ENCODE peak calls at places on chromosome 12, in nine cellular contexts. One of them, this sample, is unnamed.

GRCh38 chr12:120761581-120761980 is 36.0 kb downstream of the ACADS start:
- DNase-seq in stimulated activated CD4-positive, alpha-beta T cell treated with anti-CD3 and anti-CD28 coated beads, Interleukin-4, amount 100 ng/mL, for 48 hours: no peak
- DNase-seq in NCI-H1694 treated with DMSO at 0.1 percent for 48 hours: no peak
- DNase-seq in activated naive CD8-positive, alpha-beta T cell treated with anti-CD3 and anti-CD28 coated beads, Interleukin-2, amount 10 ng/mL, durations not matched to agents 7 days and 5 days: no peak
- DNase-seq in AG09309: no peak
- DNase-seq in sciatic nerve: no peak
- DNase-seq in ELR: no peak
- DNase-seq in HCEC 1CT: no peak
- DNase-seq in kidney tubule cell: peak; percentile 55
- DNase-seq in this sample: no peak

GRCh38 chr12:43293396-43293795 is 258.6 kb downstream of the ADAMTS20 start:
- DNase-seq in stimulated activated CD4-positive, alpha-beta T cell treated with anti-CD3 and anti-CD28 coated beads, Interleukin-4, amount 100 ng/mL, for 48 hours: no peak
- DNase-seq in NCI-H1694 treated with DMSO at 0.1 percent for 48 hours: no peak
- DNase-seq in activated naive CD8-positive, alpha-beta T cell treated with anti-CD3 and anti-CD28 coated beads, Interleukin-2, amount 10 ng/mL, durations not matched to agents 7 days and 5 days: no peak
- DNase-seq in AG09309: no peak
- DNase-seq in sciatic nerve: no peak
- DNase-seq in ELR: no peak
- DNase-seq in HCEC 1CT: no peak
- DNase-seq in kidney tubule cell: no peak
- DNase-seq in this sample: no peak

GRCh38 chr12:2353691-2354090 is 300.9 kb downstream of the CACNA1C start:
- DNase-seq in stimulated activated CD4-positive, alpha-beta T cell treated with anti-CD3 and anti-CD28 coated beads, Interleukin-4, amount 100 ng/mL, for 48 hours: no peak
- DNase-seq in NCI-H1694 treated with DMSO at 0.1 percent for 48 hours: no peak
- DNase-seq in activated naive CD8-positive, alpha-beta T cell treated with anti-CD3 and anti-CD28 coated beads, Interleukin-2, amount 10 ng/mL, durations not matched to agents 7 days and 5 days: no peak
- DNase-seq in AG09309: no peak
- DNase-seq in sciatic nerve: peak; percentile 30
- DNase-seq in ELR: no peak
- DNase-seq in HCEC 1CT: no peak
- DNase-seq in kidney tubule cell: no peak
- DNase-seq in this sample: no peak

GRCh38 chr12:9687228-9687627 is 17.7 kb downstream of the CLEC2D start:
- DNase-seq in stimulated activated CD4-positive, alpha-beta T cell treated with anti-CD3 and anti-CD28 coated beads, Interleukin-4, amount 100 ng/mL, for 48 hours: no peak
- DNase-seq in NCI-H1694 treated with DMSO at 0.1 percent for 48 hours: no peak
- DNase-seq in activated naive CD8-positive, alpha-beta T cell treated with anti-CD3 and anti-CD28 coated beads, Interleukin-2, amount 10 ng/mL, durations not matched to agents 7 days and 5 days: no peak
- DNase-seq in AG09309: no peak
- DNase-seq in sciatic nerve: no peak
- DNase-seq in ELR: peak; percentile 35
- DNase-seq in HCEC 1CT: peak; percentile 84
- DNase-seq in kidney tubule cell: peak; percentile 86
- DNase-seq in this sample: no peak

GRCh38 chr12:13816394-13816793 is 165.0 kb downstream of the GRIN2B start:
- DNase-seq in stimulated activated CD4-positive, alpha-beta T cell treated with anti-CD3 and anti-CD28 coated beads, Interleukin-4, amount 100 ng/mL, for 48 hours: no peak
- DNase-seq in NCI-H1694 treated with DMSO at 0.1 percent for 48 hours: no peak
- DNase-seq in activated naive CD8-positive, alpha-beta T cell treated with anti-CD3 and anti-CD28 coated beads, Interleukin-2, amount 10 ng/mL, durations not matched to agents 7 days and 5 days: no peak
- DNase-seq in AG09309: no peak
- DNase-seq in sciatic nerve: no peak
- DNase-seq in ELR: no peak
- DNase-seq in HCEC 1CT: no peak
- DNase-seq in kidney tubule cell: peak; percentile 30
- DNase-seq in this sample: no peak

GRCh38 chr12:128387811-128388422 is 120.9 kb downstream of the TMEM132C start:
- DNase-seq in stimulated activated CD4-positive, alpha-beta T cell treated with anti-CD3 and anti-CD28 coated beads, Interleukin-4, amount 100 ng/mL, for 48 hours: peak; percentile 11
- DNase-seq in NCI-H1694 treated with DMSO at 0.1 percent for 48 hours: no peak
- DNase-seq in activated naive CD8-positive, alpha-beta T cell treated with anti-CD3 and anti-CD28 coated beads, Interleukin-2, amount 10 ng/mL, durations not matched to agents 7 days and 5 days: peak; percentile 38
- DNase-seq in AG09309: no peak
- DNase-seq in sciatic nerve: peak; percentile 71
- DNase-seq in ELR: no peak
- DNase-seq in HCEC 1CT: no peak
- DNase-seq in kidney tubule cell: peak; percentile 35
- DNase-seq in this sample: peak; percentile 91

GRCh38 chr12:51004504-51004903 is 21.7 kb downstream of the SLC11A2 start:
- DNase-seq in stimulated activated CD4-positive, alpha-beta T cell treated with anti-CD3 and anti-CD28 coated beads, Interleukin-4, amount 100 ng/mL, for 48 hours: no peak
- DNase-seq in NCI-H1694 treated with DMSO at 0.1 percent for 48 hours: no peak
- DNase-seq in activated naive CD8-positive, alpha-beta T cell treated with anti-CD3 and anti-CD28 coated beads, Interleukin-2, amount 10 ng/mL, durations not matched to agents 7 days and 5 days: no peak
- DNase-seq in AG09309: no peak
- DNase-seq in sciatic nerve: no peak
- DNase-seq in ELR: no peak
- DNase-seq in HCEC 1CT: no peak
- DNase-seq in kidney tubule cell: no peak
- DNase-seq in this sample: no peak

GRCh38 chr12:40225984-40226602 is 1.3 kb downstream of the LRRK2 start:
- DNase-seq in stimulated activated CD4-positive, alpha-beta T cell treated with anti-CD3 and anti-CD28 coated beads, Interleukin-4, amount 100 ng/mL, for 48 hours: no peak
- DNase-seq in NCI-H1694 treated with DMSO at 0.1 percent for 48 hours: no peak
- DNase-seq in activated naive CD8-positive, alpha-beta T cell treated with anti-CD3 and anti-CD28 coated beads, Interleukin-2, amount 10 ng/mL, durations not matched to agents 7 days and 5 days: no peak
- DNase-seq in AG09309: no peak
- DNase-seq in sciatic nerve: no peak
- DNase-seq in ELR: no peak
- DNase-seq in HCEC 1CT: no peak
- DNase-seq in kidney tubule cell: peak; percentile 76
- DNase-seq in this sample: no peak

GRCh38 chr12:29220632-29221336 is 71.7 kb downstream of the FAR2 start:
- DNase-seq in stimulated activated CD4-positive, alpha-beta T cell treated with anti-CD3 and anti-CD28 coated beads, Interleukin-4, amount 100 ng/mL, for 48 hours: no peak
- DNase-seq in NCI-H1694 treated with DMSO at 0.1 percent for 48 hours: no peak
- DNase-seq in activated naive CD8-positive, alpha-beta T cell treated with anti-CD3 and anti-CD28 coated beads, Interleukin-2, amount 10 ng/mL, durations not matched to agents 7 days and 5 days: no peak
- DNase-seq in AG09309: no peak
- DNase-seq in sciatic nerve: no peak
- DNase-seq in ELR: no peak
- DNase-seq in HCEC 1CT: no peak
- DNase-seq in kidney tubule cell: no peak
- DNase-seq in this sample: no peak

GRCh38 chr12:1720494-1720893 is 29.6 kb downstream of the ADIPOR2 start:
- DNase-seq in stimulated activated CD4-positive, alpha-beta T cell treated with anti-CD3 and anti-CD28 coated beads, Interleukin-4, amount 100 ng/mL, for 48 hours: no peak
- DNase-seq in NCI-H1694 treated with DMSO at 0.1 percent for 48 hours: no peak
- DNase-seq in activated naive CD8-positive, alpha-beta T cell treated with anti-CD3 and anti-CD28 coated beads, Interleukin-2, amount 10 ng/mL, durations not matched to agents 7 days and 5 days: no peak
- DNase-seq in AG09309: no peak
- DNase-seq in sciatic nerve: no peak
- DNase-seq in ELR: no peak
- DNase-seq in HCEC 1CT: no peak
- DNase-seq in kidney tubule cell: no peak
- DNase-seq in this sample: no peak

GRCh38 chr12:24561882-24562760 is 386.8 kb downstream of the BCAT1 start:
- DNase-seq in stimulated activated CD4-positive, alpha-beta T cell treated with anti-CD3 and anti-CD28 coated beads, Interleukin-4, amount 100 ng/mL, for 48 hours: no peak
- DNase-seq in NCI-H1694 treated with DMSO at 0.1 percent for 48 hours: peak; percentile 55
- DNase-seq in activated naive CD8-positive, alpha-beta T cell treated with anti-CD3 and anti-CD28 coated beads, Interleukin-2, amount 10 ng/mL, durations not matched to agents 7 days and 5 days: peak; percentile 35
- DNase-seq in AG09309: no peak
- DNase-seq in sciatic nerve: peak; percentile 79
- DNase-seq in ELR: peak; percentile 73
- DNase-seq in HCEC 1CT: peak; percentile 78
- DNase-seq in kidney tubule cell: peak; percentile 29
- DNase-seq in this sample: peak; percentile 87

GRCh38 chr12:42666671-42667243 is 77.2 kb upstream of the PRICKLE1 start:
- DNase-seq in stimulated activated CD4-positive, alpha-beta T cell treated with anti-CD3 and anti-CD28 coated beads, Interleukin-4, amount 100 ng/mL, for 48 hours: no peak
- DNase-seq in NCI-H1694 treated with DMSO at 0.1 percent for 48 hours: no peak
- DNase-seq in activated naive CD8-positive, alpha-beta T cell treated with anti-CD3 and anti-CD28 coated beads, Interleukin-2, amount 10 ng/mL, durations not matched to agents 7 days and 5 days: no peak
- DNase-seq in AG09309: no peak
- DNase-seq in sciatic nerve: no peak
- DNase-seq in ELR: peak; percentile 35
- DNase-seq in HCEC 1CT: peak; percentile 48
- DNase-seq in kidney tubule cell: no peak
- DNase-seq in this sample: no peak

GRCh38 chr12:65776994-65777393 is 47.3 kb upstream of the HMGA2 start:
- DNase-seq in stimulated activated CD4-positive, alpha-beta T cell treated with anti-CD3 and anti-CD28 coated beads, Interleukin-4, amount 100 ng/mL, for 48 hours: no peak
- DNase-seq in NCI-H1694 treated with DMSO at 0.1 percent for 48 hours: no peak
- DNase-seq in activated naive CD8-positive, alpha-beta T cell treated with anti-CD3 and anti-CD28 coated beads, Interleukin-2, amount 10 ng/mL, durations not matched to agents 7 days and 5 days: no peak
- DNase-seq in AG09309: no peak
- DNase-seq in sciatic nerve: no peak
- DNase-seq in ELR: no peak
- DNase-seq in HCEC 1CT: no peak
- DNase-seq in kidney tubule cell: no peak
- DNase-seq in this sample: no peak

GRCh38 chr12:63068857-63069442 is 82.1 kb downstream of the AVPR1A start:
- DNase-seq in stimulated activated CD4-positive, alpha-beta T cell treated with anti-CD3 and anti-CD28 coated beads, Interleukin-4, amount 100 ng/mL, for 48 hours: no peak
- DNase-seq in NCI-H1694 treated with DMSO at 0.1 percent for 48 hours: peak; percentile 16
- DNase-seq in activated naive CD8-positive, alpha-beta T cell treated with anti-CD3 and anti-CD28 coated beads, Interleukin-2, amount 10 ng/mL, durations not matched to agents 7 days and 5 days: no peak
- DNase-seq in AG09309: peak; percentile 48
- DNase-seq in sciatic nerve: no peak
- DNase-seq in ELR: peak; percentile 72
- DNase-seq in HCEC 1CT: peak; percentile 61
- DNase-seq in kidney tubule cell: peak; percentile 67
- DNase-seq in this sample: no peak

GRCh38 chr12:102167821-102168605 is 29.6 kb downstream of the PMCH start:
- DNase-seq in stimulated activated CD4-positive, alpha-beta T cell treated with anti-CD3 and anti-CD28 coated beads, Interleukin-4, amount 100 ng/mL, for 48 hours: no peak
- DNase-seq in NCI-H1694 treated with DMSO at 0.1 percent for 48 hours: no peak
- DNase-seq in activated naive CD8-positive, alpha-beta T cell treated with anti-CD3 and anti-CD28 coated beads, Interleukin-2, amount 10 ng/mL, durations not matched to agents 7 days and 5 days: no peak
- DNase-seq in AG09309: no peak
- DNase-seq in sciatic nerve: no peak
- DNase-seq in ELR: no peak
- DNase-seq in HCEC 1CT: peak; percentile 29
- DNase-seq in kidney tubule cell: no peak
- DNase-seq in this sample: no peak

GRCh38 chr12:79778802-79779201 is 88.0 kb upstream of the PAWR start:
- DNase-seq in stimulated activated CD4-positive, alpha-beta T cell treated with anti-CD3 and anti-CD28 coated beads, Interleukin-4, amount 100 ng/mL, for 48 hours: no peak
- DNase-seq in NCI-H1694 treated with DMSO at 0.1 percent for 48 hours: no peak
- DNase-seq in activated naive CD8-positive, alpha-beta T cell treated with anti-CD3 and anti-CD28 coated beads, Interleukin-2, amount 10 ng/mL, durations not matched to agents 7 days and 5 days: no peak
- DNase-seq in AG09309: no peak
- DNase-seq in sciatic nerve: no peak
- DNase-seq in ELR: no peak
- DNase-seq in HCEC 1CT: no peak
- DNase-seq in kidney tubule cell: no peak
- DNase-seq in this sample: no peak

GRCh38 chr12:3445127-3445978 is 45.6 kb upstream of the PRMT8 start:
- DNase-seq in stimulated activated CD4-positive, alpha-beta T cell treated with anti-CD3 and anti-CD28 coated beads, Interleukin-4, amount 100 ng/mL, for 48 hours: no peak
- DNase-seq in NCI-H1694 treated with DMSO at 0.1 percent for 48 hours: no peak
- DNase-seq in activated naive CD8-positive, alpha-beta T cell treated with anti-CD3 and anti-CD28 coated beads, Interleukin-2, amount 10 ng/mL, durations not matched to agents 7 days and 5 days: no peak
- DNase-seq in AG09309: no peak
- DNase-seq in sciatic nerve: no peak
- DNase-seq in ELR: no peak
- DNase-seq in HCEC 1CT: no peak
- DNase-seq in kidney tubule cell: no peak
- DNase-seq in this sample: no peak

GRCh38 chr12:103680591-103681065 is 93.6 kb downstream of the STAB2 start:
- DNase-seq in stimulated activated CD4-positive, alpha-beta T cell treated with anti-CD3 and anti-CD28 coated beads, Interleukin-4, amount 100 ng/mL, for 48 hours: no peak
- DNase-seq in NCI-H1694 treated with DMSO at 0.1 percent for 48 hours: peak; percentile 94
- DNase-seq in activated naive CD8-positive, alpha-beta T cell treated with anti-CD3 and anti-CD28 coated beads, Interleukin-2, amount 10 ng/mL, durations not matched to agents 7 days and 5 days: no peak
- DNase-seq in AG09309: no peak
- DNase-seq in sciatic nerve: no peak
- DNase-seq in ELR: no peak
- DNase-seq in HCEC 1CT: no peak
- DNase-seq in kidney tubule cell: no peak
- DNase-seq in this sample: no peak

GRCh38 chr12:90546511-90546910 is 408.5 kb downstream of the CCER1 start:
- DNase-seq in stimulated activated CD4-positive, alpha-beta T cell treated with anti-CD3 and anti-CD28 coated beads, Interleukin-4, amount 100 ng/mL, for 48 hours: no peak
- DNase-seq in NCI-H1694 treated with DMSO at 0.1 percent for 48 hours: no peak
- DNase-seq in activated naive CD8-positive, alpha-beta T cell treated with anti-CD3 and anti-CD28 coated beads, Interleukin-2, amount 10 ng/mL, durations not matched to agents 7 days and 5 days: no peak
- DNase-seq in AG09309: no peak
- DNase-seq in sciatic nerve: no peak
- DNase-seq in ELR: no peak
- DNase-seq in HCEC 1CT: no peak
- DNase-seq in kidney tubule cell: no peak
- DNase-seq in this sample: no peak

GRCh38 chr12:82627799-82628198 is 58.9 kb upstream of the TMTC2 start:
- DNase-seq in stimulated activated CD4-positive, alpha-beta T cell treated with anti-CD3 and anti-CD28 coated beads, Interleukin-4, amount 100 ng/mL, for 48 hours: no peak
- DNase-seq in NCI-H1694 treated with DMSO at 0.1 percent for 48 hours: peak; percentile 20
- DNase-seq in activated naive CD8-positive, alpha-beta T cell treated with anti-CD3 and anti-CD28 coated beads, Interleukin-2, amount 10 ng/mL, durations not matched to agents 7 days and 5 days: no peak
- DNase-seq in AG09309: peak; percentile 7
- DNase-seq in sciatic nerve: no peak
- DNase-seq in ELR: peak; percentile 19
- DNase-seq in HCEC 1CT: no peak
- DNase-seq in kidney tubule cell: peak; percentile 54
- DNase-seq in this sample: no peak

GRCh38 chr12:47636908-47637780 is 68.7 kb downstream of the RPAP3 start:
- DNase-seq in stimulated activated CD4-positive, alpha-beta T cell treated with anti-CD3 and anti-CD28 coated beads, Interleukin-4, amount 100 ng/mL, for 48 hours: peak; percentile 45
- DNase-seq in NCI-H1694 treated with DMSO at 0.1 percent for 48 hours: no peak
- DNase-seq in activated naive CD8-positive, alpha-beta T cell treated with anti-CD3 and anti-CD28 coated beads, Interleukin-2, amount 10 ng/mL, durations not matched to agents 7 days and 5 days: peak; percentile 35
- DNase-seq in AG09309: no peak
- DNase-seq in sciatic nerve: no peak
- DNase-seq in ELR: peak; percentile 60
- DNase-seq in HCEC 1CT: peak; percentile 7
- DNase-seq in kidney tubule cell: peak; percentile 69
- DNase-seq in this sample: peak; percentile 53

GRCh38 chr12:51392556-51393237 is 1.5 kb upstream of the GALNT6 start:
- DNase-seq in stimulated activated CD4-positive, alpha-beta T cell treated with anti-CD3 and anti-CD28 coated beads, Interleukin-4, amount 100 ng/mL, for 48 hours: no peak
- DNase-seq in NCI-H1694 treated with DMSO at 0.1 percent for 48 hours: no peak
- DNase-seq in activated naive CD8-positive, alpha-beta T cell treated with anti-CD3 and anti-CD28 coated beads, Interleukin-2, amount 10 ng/mL, durations not matched to agents 7 days and 5 days: peak; percentile 38
- DNase-seq in AG09309: no peak
- DNase-seq in sciatic nerve: no peak
- DNase-seq in ELR: peak; percentile 76
- DNase-seq in HCEC 1CT: no peak
- DNase-seq in kidney tubule cell: peak; percentile 23
- DNase-seq in this sample: no peak

GRCh38 chr12:13135336-13136178 is 32.1 kb upstream of the GSG1 start:
- DNase-seq in stimulated activated CD4-positive, alpha-beta T cell treated with anti-CD3 and anti-CD28 coated beads, Interleukin-4, amount 100 ng/mL, for 48 hours: no peak
- DNase-seq in NCI-H1694 treated with DMSO at 0.1 percent for 48 hours: no peak
- DNase-seq in activated naive CD8-positive, alpha-beta T cell treated with anti-CD3 and anti-CD28 coated beads, Interleukin-2, amount 10 ng/mL, durations not matched to agents 7 days and 5 days: no peak
- DNase-seq in AG09309: peak; percentile 73
- DNase-seq in sciatic nerve: no peak
- DNase-seq in ELR: peak; percentile 94
- DNase-seq in HCEC 1CT: peak; percentile 87
- DNase-seq in kidney tubule cell: peak; percentile 98
- DNase-seq in this sample: peak; percentile 19

This sample was measured in H1.